ENCODE peak calls at places on chromosome 12, in four cellular contexts. M is endodermal cell, C is Kasumi-1, S is stromal cell of bone marrow. D is an unnamed sample.

GRCh38 chr12:46218509-46219095 is 50.2 kb downstream of the SLC38A1 start:
- DNase-seq in C (no peak), M (no peak), S (no peak), D (peak; percentile 26)

GRCh38 chr12:10612954-10613333 is 465 bp downstream of the MAGOHB start:
- DNase-seq in S (no peak), C (no peak), M (peak; percentile 64), D (no peak)

GRCh38 chr12:65594373-65594772 is 229.9 kb upstream of the HMGA2 start:
- DNase-seq in M (no peak), S (no peak), C (no peak), D (no peak)

GRCh38 chr12:99609455-99610181 is 37.9 kb upstream of the GARIN6 start:
- DNase-seq in M (no peak), C (no peak), S (no peak), D (no peak)

GRCh38 chr12:13126494-13126893 is 23.0 kb upstream of the GSG1 start:
- DNase-seq in S (no peak), M (no peak), C (no peak), D (no peak)

GRCh38 chr12:49282302-49282701 is 12.6 kb upstream of the PRPH start:
- DNase-seq in S (no peak), M (no peak), C (no peak), D (no peak)

GRCh38 chr12:12467222-12467621 is 95.4 kb downstream of the DUSP16 start:
- DNase-seq in M (no peak), C (no peak), S (no peak), D (no peak)

GRCh38 chr12:104519190-104519857 is 62.6 kb downstream of the CHST11 start:
- DNase-seq in M (peak; percentile 34), C (peak; percentile 78), S (no peak), D (no peak)

GRCh38 chr12:94676011-94676709 is 25.8 kb upstream of the TMCC3 start:
- DNase-seq in M (peak; percentile 31), C (peak; percentile 96), S (no peak), D (peak; percentile 30)

GRCh38 chr12:13195848-13196301 is 651 bp upstream of the EMP1 start:
- DNase-seq in S (no peak), C (no peak), M (no peak), D (no peak)

GRCh38 chr12:62581288-62582064 is 114.8 kb downstream of the MON2 start:
- DNase-seq in C (peak; percentile 81), M (peak; percentile 58), S (peak; percentile 48), D (no peak)

GRCh38 chr12:1277905-1278304 is 286.9 kb downstream of the ERC1 start:
- DNase-seq in C (no peak), M (no peak), S (no peak), D (no peak)

GRCh38 chr12:113050808-113051207 is 5.7 kb upstream of the DTX1 start:
- DNase-seq in C (no peak), S (no peak), M (no peak), D (no peak)

D was measured in left colon.